ENCODE peak calls at places on chromosomes 7 and 10, in seven cellular contexts. F is AML-193, Q is tibial nerve, W is head of caudate nucleus, J is NCI-H345, L is GM18507, M is hypothalamus. C is an unnamed sample.

GRCh38 chr7:142776206-142776844 is 5.6 kb downstream of the PRSS2 start:
- DNase-seq in F (no peak), Q (no peak), W (no peak), J (no peak), L (no peak), M (no peak), C (no peak)

GRCh38 chr10:61456095-61456789 is 3.1 kb upstream of the TMEM26 start:
- DNase-seq in F (no peak), Q (no peak), W (no peak), J (no peak), L (no peak), M (no peak), C (no peak)

GRCh38 chr7:23864984-23865383 is 155.0 kb downstream of the STK31 start:
- DNase-seq in F (no peak), Q (no peak), W (no peak), J (no peak), L (no peak), M (no peak), C (no peak)

GRCh38 chr7:132362059-132362458 is 214.2 kb downstream of the PLXNA4 start:
- DNase-seq in F (no peak), Q (no peak), W (no peak), J (no peak), L (no peak), M (no peak), C (no peak)

GRCh38 chr10:103574116-103575061 is 80.9 kb downstream of the NEURL1 start:
- DNase-seq in F (no peak), Q (no peak), W (no peak), J (no peak), L (no peak), M (no peak), C (no peak)

GRCh38 chr7:114554781-114555537 is 140.3 kb downstream of the FOXP2 start:
- DNase-seq in F (peak; percentile 85), Q (no peak), W (no peak), J (peak; percentile 26), L (no peak), M (no peak), C (no peak)

GRCh38 chr10:77669892-77670291 is 32.3 kb upstream of the KCNMA1 start:
- DNase-seq in F (no peak), Q (no peak), W (no peak), J (no peak), L (no peak), M (no peak), C (no peak)

GRCh38 chr10:70952446-70952845 is 64.1 kb upstream of the PCBD1 start:
- DNase-seq in F (no peak), Q (no peak), W (no peak), J (no peak), L (no peak), M (no peak), C (no peak)

GRCh38 chr7:116702046-116702445 is 30.1 kb downstream of the MET start:
- DNase-seq in F (no peak), Q (no peak), W (no peak), J (no peak), L (no peak), M (no peak), C (no peak)

GRCh38 chr10:132384618-132385510 is 12.1 kb upstream of the PWWP2B start:
- DNase-seq in F (no peak), Q (no peak), W (no peak), J (no peak), L (no peak), M (no peak), C (no peak)

GRCh38 chr7:100855515-100855914 is 3.0 kb downstream of the SLC12A9 start:
- DNase-seq in F (no peak), Q (no peak), W (no peak), J (no peak), L (no peak), M (no peak), C (no peak)

GRCh38 chr10:118369806-118370205 is 27.7 kb upstream of the FAM204A start:
- DNase-seq in F (no peak), Q (no peak), W (no peak), J (peak; percentile 95), L (no peak), M (no peak), C (no peak)

GRCh38 chr10:80289451-80290287 is at the start of gene MAT1A:
- DNase-seq in F (no peak), Q (no peak), W (no peak), J (no peak), L (no peak), M (no peak), C (no peak)

GRCh38 chr10:26479766-26480492 is 41.8 kb downstream of the APBB1IP start:
- DNase-seq in F (peak; percentile 64), Q (no peak), W (no peak), J (no peak), L (no peak), M (no peak), C (no peak)

GRCh38 chr7:19915596-19915995 is 142.2 kb upstream of the TMEM196 start:
- DNase-seq in F (no peak), Q (no peak), W (no peak), J (no peak), L (no peak), M (no peak), C (no peak)

GRCh38 chr10:86757110-86757790 is 831 bp downstream of the BMPR1A start:
- DNase-seq in F (no peak), Q (peak; percentile 26), W (no peak), J (peak; percentile 11), L (no peak), M (peak; percentile 52), C (peak; percentile 34)

C was measured in heart right ventricle.